ENCODE peak calls at places on chromosomes 2 and 18, in seven cellular contexts. One of them, this sample, is unnamed.

GRCh38 chr2:239357954-239358754 is 42.7 kb downstream of the HDAC4 start:
- DNase-seq in NCI-H2171 treated with DMSO at 0.1 percent for 48 hours: no peak
- DNase-seq in central memory CD4-positive, alpha-beta T cell: no peak
- DNase-seq in colonic mucosa: no peak
- DNase-seq in activated naive CD8-positive, alpha-beta T cell treated with anti-CD3 and anti-CD28 coated beads, Interleukin-2, amount 10 ng/mL, durations not matched to agents 7 days and 5 days: no peak
- DNase-seq in left lobe of liver: no peak
- DNase-seq in HEK293T: peak; percentile 27
- DNase-seq in this sample: no peak

GRCh38 chr2:72115361-72116080 is 32.1 kb downstream of the CYP26B1 start:
- DNase-seq in NCI-H2171 treated with DMSO at 0.1 percent for 48 hours: no peak
- DNase-seq in central memory CD4-positive, alpha-beta T cell: no peak
- DNase-seq in colonic mucosa: peak; percentile 17
- DNase-seq in activated naive CD8-positive, alpha-beta T cell treated with anti-CD3 and anti-CD28 coated beads, Interleukin-2, amount 10 ng/mL, durations not matched to agents 7 days and 5 days: no peak
- DNase-seq in left lobe of liver: no peak
- DNase-seq in HEK293T: no peak
- DNase-seq in this sample: no peak

GRCh38 chr18:48546411-48546810 is 7.6 kb downstream of the CTIF start:
- DNase-seq in NCI-H2171 treated with DMSO at 0.1 percent for 48 hours: no peak
- DNase-seq in central memory CD4-positive, alpha-beta T cell: no peak
- DNase-seq in colonic mucosa: no peak
- DNase-seq in activated naive CD8-positive, alpha-beta T cell treated with anti-CD3 and anti-CD28 coated beads, Interleukin-2, amount 10 ng/mL, durations not matched to agents 7 days and 5 days: no peak
- DNase-seq in left lobe of liver: peak; percentile 31
- DNase-seq in HEK293T: no peak
- DNase-seq in this sample: no peak

GRCh38 chr18:75548353-75548752 is 120.8 kb upstream of the SMIM21 start:
- DNase-seq in NCI-H2171 treated with DMSO at 0.1 percent for 48 hours: peak; percentile 4
- DNase-seq in central memory CD4-positive, alpha-beta T cell: no peak
- DNase-seq in colonic mucosa: no peak
- DNase-seq in activated naive CD8-positive, alpha-beta T cell treated with anti-CD3 and anti-CD28 coated beads, Interleukin-2, amount 10 ng/mL, durations not matched to agents 7 days and 5 days: no peak
- DNase-seq in left lobe of liver: no peak
- DNase-seq in HEK293T: no peak
- DNase-seq in this sample: peak; percentile 61

GRCh38 chr2:11558206-11558886 is 24.5 kb downstream of the GREB1 start:
- DNase-seq in NCI-H2171 treated with DMSO at 0.1 percent for 48 hours: no peak
- DNase-seq in central memory CD4-positive, alpha-beta T cell: no peak
- DNase-seq in colonic mucosa: no peak
- DNase-seq in activated naive CD8-positive, alpha-beta T cell treated with anti-CD3 and anti-CD28 coated beads, Interleukin-2, amount 10 ng/mL, durations not matched to agents 7 days and 5 days: no peak
- DNase-seq in left lobe of liver: no peak
- DNase-seq in HEK293T: no peak
- DNase-seq in this sample: no peak

GRCh38 chr2:38218995-38219394 is 143.0 kb upstream of the CYP1B1 start:
- DNase-seq in NCI-H2171 treated with DMSO at 0.1 percent for 48 hours: no peak
- DNase-seq in central memory CD4-positive, alpha-beta T cell: no peak
- DNase-seq in colonic mucosa: no peak
- DNase-seq in activated naive CD8-positive, alpha-beta T cell treated with anti-CD3 and anti-CD28 coated beads, Interleukin-2, amount 10 ng/mL, durations not matched to agents 7 days and 5 days: no peak
- DNase-seq in left lobe of liver: no peak
- DNase-seq in HEK293T: no peak
- DNase-seq in this sample: no peak

GRCh38 chr2:173076557-173077345 is 1.1 kb downstream of the MAP3K20 start:
- DNase-seq in NCI-H2171 treated with DMSO at 0.1 percent for 48 hours: peak; percentile 21
- DNase-seq in central memory CD4-positive, alpha-beta T cell: peak; percentile 3
- DNase-seq in colonic mucosa: peak; percentile 49
- DNase-seq in activated naive CD8-positive, alpha-beta T cell treated with anti-CD3 and anti-CD28 coated beads, Interleukin-2, amount 10 ng/mL, durations not matched to agents 7 days and 5 days: peak; percentile 53
- DNase-seq in left lobe of liver: peak; percentile 64
- DNase-seq in HEK293T: peak; percentile 37
- DNase-seq in this sample: no peak

GRCh38 chr2:85755122-85756027 is 1.6 kb downstream of the ATOH8 start:
- DNase-seq in NCI-H2171 treated with DMSO at 0.1 percent for 48 hours: peak; percentile 43
- DNase-seq in central memory CD4-positive, alpha-beta T cell: no peak
- DNase-seq in colonic mucosa: no peak
- DNase-seq in activated naive CD8-positive, alpha-beta T cell treated with anti-CD3 and anti-CD28 coated beads, Interleukin-2, amount 10 ng/mL, durations not matched to agents 7 days and 5 days: peak; percentile 47
- DNase-seq in left lobe of liver: no peak
- DNase-seq in HEK293T: no peak
- DNase-seq in this sample: no peak

GRCh38 chr2:120940726-120941256 is 205.1 kb downstream of the GLI2 start:
- DNase-seq in NCI-H2171 treated with DMSO at 0.1 percent for 48 hours: no peak
- DNase-seq in central memory CD4-positive, alpha-beta T cell: no peak
- DNase-seq in colonic mucosa: no peak
- DNase-seq in activated naive CD8-positive, alpha-beta T cell treated with anti-CD3 and anti-CD28 coated beads, Interleukin-2, amount 10 ng/mL, durations not matched to agents 7 days and 5 days: no peak
- DNase-seq in left lobe of liver: no peak
- DNase-seq in HEK293T: no peak
- DNase-seq in this sample: no peak

GRCh38 chr2:46814160-46814559 is 101.4 kb downstream of the MCFD2 start:
- DNase-seq in NCI-H2171 treated with DMSO at 0.1 percent for 48 hours: no peak
- DNase-seq in central memory CD4-positive, alpha-beta T cell: no peak
- DNase-seq in colonic mucosa: peak; percentile 52
- DNase-seq in activated naive CD8-positive, alpha-beta T cell treated with anti-CD3 and anti-CD28 coated beads, Interleukin-2, amount 10 ng/mL, durations not matched to agents 7 days and 5 days: no peak
- DNase-seq in left lobe of liver: no peak
- DNase-seq in HEK293T: no peak
- DNase-seq in this sample: no peak

This sample was measured in retina.